ENCODE peak calls at places on chromosome 7, in ten cellular contexts. One of them, this sample, is unnamed.

GRCh38 chr7:25122373-25122772 is 2.7 kb downstream of the CYCS start:
- DNase-seq in right lobe of liver: no peak
- DNase-seq in tibial nerve: no peak
- DNase-seq in sigmoid colon: no peak
- DNase-seq in endodermal cell: peak; percentile 3
- DNase-seq in kidney epithelial cell: no peak
- DNase-seq in left ventricle myocardium inferior: no peak
- DNase-seq in fibroblast of lung: no peak
- DNase-seq in thoracic aorta: no peak
- DNase-seq in CD8-positive, alpha-beta T cell: no peak
- DNase-seq in this sample: no peak

GRCh38 chr7:55467047-55467593 is 102.0 kb downstream of the LANCL2 start:
- DNase-seq in tibial nerve: no peak
- DNase-seq in endodermal cell: no peak
- DNase-seq in thoracic aorta: no peak
- DNase-seq in right lobe of liver: no peak
- DNase-seq in kidney epithelial cell: no peak
- DNase-seq in CD8-positive, alpha-beta T cell: no peak
- DNase-seq in sigmoid colon: no peak
- DNase-seq in left ventricle myocardium inferior: no peak
- DNase-seq in fibroblast of lung: no peak
- DNase-seq in this sample: no peak

GRCh38 chr7:129768614-129769399 is 157.3 kb downstream of the NRF1 start:
- DNase-seq in CD8-positive, alpha-beta T cell: no peak
- DNase-seq in right lobe of liver: no peak
- DNase-seq in tibial nerve: no peak
- DNase-seq in endodermal cell: no peak
- DNase-seq in thoracic aorta: no peak
- DNase-seq in fibroblast of lung: no peak
- DNase-seq in left ventricle myocardium inferior: no peak
- DNase-seq in kidney epithelial cell: no peak
- DNase-seq in sigmoid colon: no peak
- DNase-seq in this sample: no peak

GRCh38 chr7:107946451-107946850 is 55.5 kb downstream of the DLD start:
- DNase-seq in tibial nerve: no peak
- DNase-seq in right lobe of liver: no peak
- DNase-seq in left ventricle myocardium inferior: no peak
- DNase-seq in kidney epithelial cell: no peak
- DNase-seq in thoracic aorta: no peak
- DNase-seq in endodermal cell: no peak
- DNase-seq in fibroblast of lung: no peak
- DNase-seq in sigmoid colon: no peak
- DNase-seq in CD8-positive, alpha-beta T cell: no peak
- DNase-seq in this sample: no peak

GRCh38 chr7:4682621-4683042 is 537 bp downstream of the FOXK1 start:
- DNase-seq in sigmoid colon: peak; percentile 81
- DNase-seq in left ventricle myocardium inferior: peak; percentile 61
- DNase-seq in fibroblast of lung: peak; percentile 55
- DNase-seq in kidney epithelial cell: no peak
- DNase-seq in thoracic aorta: no peak
- DNase-seq in CD8-positive, alpha-beta T cell: peak; percentile 50
- DNase-seq in right lobe of liver: peak; percentile 77
- DNase-seq in endodermal cell: peak; percentile 79
- DNase-seq in tibial nerve: no peak
- DNase-seq in this sample: peak; percentile 52

GRCh38 chr7:75575488-75576112 is 83.5 kb downstream of the SPDYE5 start:
- DNase-seq in right lobe of liver: no peak
- DNase-seq in kidney epithelial cell: no peak
- DNase-seq in left ventricle myocardium inferior: no peak
- DNase-seq in sigmoid colon: no peak
- DNase-seq in fibroblast of lung: no peak
- DNase-seq in thoracic aorta: no peak
- DNase-seq in endodermal cell: no peak
- DNase-seq in CD8-positive, alpha-beta T cell: no peak
- DNase-seq in tibial nerve: no peak
- DNase-seq in this sample: no peak

GRCh38 chr7:20698469-20698868 is 83.0 kb downstream of the ABCB5 start:
- DNase-seq in kidney epithelial cell: no peak
- DNase-seq in tibial nerve: no peak
- DNase-seq in fibroblast of lung: no peak
- DNase-seq in thoracic aorta: no peak
- DNase-seq in left ventricle myocardium inferior: no peak
- DNase-seq in CD8-positive, alpha-beta T cell: no peak
- DNase-seq in right lobe of liver: no peak
- DNase-seq in endodermal cell: no peak
- DNase-seq in sigmoid colon: no peak
- DNase-seq in this sample: no peak

GRCh38 chr7:32222251-32222900 is 152.2 kb upstream of the PDE1C start:
- DNase-seq in CD8-positive, alpha-beta T cell: no peak
- DNase-seq in thoracic aorta: no peak
- DNase-seq in left ventricle myocardium inferior: no peak
- DNase-seq in sigmoid colon: no peak
- DNase-seq in tibial nerve: no peak
- DNase-seq in endodermal cell: peak; percentile 28
- DNase-seq in fibroblast of lung: no peak
- DNase-seq in right lobe of liver: no peak
- DNase-seq in kidney epithelial cell: no peak
- DNase-seq in this sample: no peak

GRCh38 chr7:116543664-116544063 is 18.8 kb downstream of the CAV1 start:
- DNase-seq in CD8-positive, alpha-beta T cell: no peak
- DNase-seq in right lobe of liver: no peak
- DNase-seq in thoracic aorta: no peak
- DNase-seq in left ventricle myocardium inferior: no peak
- DNase-seq in tibial nerve: no peak
- DNase-seq in endodermal cell: no peak
- DNase-seq in sigmoid colon: no peak
- DNase-seq in fibroblast of lung: peak; percentile 61
- DNase-seq in kidney epithelial cell: no peak
- DNase-seq in this sample: no peak

GRCh38 chr7:105106473-105106872 is 92.5 kb downstream of the KMT2E start:
- DNase-seq in left ventricle myocardium inferior: no peak
- DNase-seq in thoracic aorta: no peak
- DNase-seq in endodermal cell: no peak
- DNase-seq in CD8-positive, alpha-beta T cell: no peak
- DNase-seq in kidney epithelial cell: no peak
- DNase-seq in right lobe of liver: no peak
- DNase-seq in sigmoid colon: no peak
- DNase-seq in fibroblast of lung: peak; percentile 23
- DNase-seq in tibial nerve: no peak
- DNase-seq in this sample: no peak
- H3K36me3 ChIP-seq in left ventricle myocardium inferior: peaks cover 96% of the 10 kb centered on the region
- H3K36me3 ChIP-seq in thoracic aorta: peaks cover 44% of the 10 kb centered on the region
- H3K36me3 ChIP-seq in endodermal cell: peaks cover 91% of the 10 kb centered on the region
- H3K36me3 ChIP-seq in CD8-positive, alpha-beta T cell: peaks cover 53% of the 10 kb centered on the region
- H3K36me3 ChIP-seq in kidney epithelial cell: peaks cover 2% of the 10 kb centered on the region
- H3K36me3 ChIP-seq in right lobe of liver: peaks cover 18% of the 10 kb centered on the region
- H3K36me3 ChIP-seq in sigmoid colon: peaks cover 67% of the 10 kb centered on the region
- H3K36me3 ChIP-seq in fibroblast of lung: peaks cover 9% of the 10 kb centered on the region
- H3K36me3 ChIP-seq in tibial nerve: peaks cover 22% of the 10 kb centered on the region
- H3K36me3 ChIP-seq in this sample: peaks cover 91% of the 10 kb centered on the region

DNA sequence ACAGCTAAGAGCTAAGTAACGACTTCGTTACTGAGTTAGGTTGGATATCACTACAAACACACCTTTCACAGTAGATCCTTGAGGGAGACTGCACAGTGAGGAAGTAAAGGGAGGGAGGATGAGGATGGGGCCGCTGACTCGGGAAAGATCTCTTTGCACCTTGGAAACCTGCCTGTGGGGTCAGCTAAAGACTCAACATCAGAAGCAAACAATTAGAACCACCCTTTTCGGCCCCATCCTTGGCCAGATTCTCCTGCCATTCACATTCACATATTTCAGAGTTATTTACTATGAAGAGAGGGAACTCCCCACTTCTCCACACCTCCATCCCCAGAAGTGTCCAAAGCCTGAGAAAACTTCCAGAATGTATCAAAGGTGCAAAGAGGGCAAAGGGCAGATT is 47.1 kb downstream of the CLEC2L start:
- DNase-seq in sigmoid colon: no peak
- DNase-seq in right lobe of liver: no peak
- DNase-seq in kidney epithelial cell: no peak
- DNase-seq in thoracic aorta: no peak
- DNase-seq in CD8-positive, alpha-beta T cell: no peak
- DNase-seq in tibial nerve: no peak
- DNase-seq in fibroblast of lung: no peak
- DNase-seq in left ventricle myocardium inferior: no peak
- DNase-seq in endodermal cell: peak; percentile 26
- DNase-seq in this sample: no peak
- TF ChIP-seq CTCF in sigmoid colon: no peak
- TF ChIP-seq CTCF in right lobe of liver: no peak
- TF ChIP-seq CTCF in kidney epithelial cell: no peak
- TF ChIP-seq CTCF in thoracic aorta: no peak
- TF ChIP-seq CTCF in CD8-positive, alpha-beta T cell: no peak
- TF ChIP-seq CTCF in tibial nerve: no peak
- TF ChIP-seq CTCF in fibroblast of lung: no peak
- TF ChIP-seq CTCF in left ventricle myocardium inferior: no peak
- TF ChIP-seq CTCF in endodermal cell: no peak
- TF ChIP-seq CTCF in this sample: no peak

DNA sequence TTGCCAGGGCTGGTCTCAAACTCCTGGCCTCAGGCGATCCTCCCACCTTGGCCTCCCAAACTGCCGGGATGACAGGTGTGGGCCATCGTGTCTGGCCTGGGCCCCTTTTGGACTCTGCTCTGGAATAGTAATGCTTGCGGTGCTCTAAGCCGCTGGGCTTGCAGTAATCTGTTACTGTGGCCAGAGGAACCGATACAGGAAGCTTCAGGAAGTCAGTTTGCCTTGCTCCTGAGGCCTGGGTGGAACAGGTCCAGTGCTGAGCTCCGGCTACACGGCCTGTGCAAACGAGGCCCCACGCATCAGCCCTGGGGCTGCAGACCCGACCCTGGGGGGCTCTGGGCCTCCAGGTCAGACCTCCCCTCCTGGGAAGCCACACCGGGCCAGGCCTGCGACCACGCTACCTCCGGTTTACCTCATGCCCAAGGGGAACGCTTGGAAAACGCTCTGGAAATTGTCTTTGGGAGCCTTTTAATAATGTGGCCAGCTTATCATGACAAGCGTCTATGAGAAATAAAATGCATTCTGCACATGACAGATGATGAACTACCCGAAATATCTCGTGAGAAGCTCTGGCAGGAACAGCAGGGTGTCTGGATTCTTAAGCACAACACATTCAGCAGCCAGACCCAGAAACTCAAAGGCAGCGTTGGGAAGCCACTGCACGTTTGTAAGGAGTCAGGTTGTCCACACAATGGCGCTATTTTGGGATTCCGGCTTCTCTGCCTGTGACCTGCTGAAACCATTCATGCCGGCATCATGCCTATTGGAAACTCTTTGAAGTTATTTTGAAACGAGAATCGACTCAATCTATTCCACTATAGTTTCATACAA is 10.1 kb upstream of the ADAP1 start:
- DNase-seq in sigmoid colon: peak; percentile 91
- DNase-seq in thoracic aorta: no peak
- DNase-seq in kidney epithelial cell: no peak
- DNase-seq in fibroblast of lung: peak; percentile 28
- DNase-seq in right lobe of liver: peak; percentile 58
- DNase-seq in tibial nerve: no peak
- DNase-seq in CD8-positive, alpha-beta T cell: no peak
- DNase-seq in left ventricle myocardium inferior: peak; percentile 52
- DNase-seq in endodermal cell: peak; percentile 78
- DNase-seq in this sample: peak; percentile 89
- H3K4me3 ChIP-seq in sigmoid colon: no peak overlapping the region
- H3K4me3 ChIP-seq in thoracic aorta: peak overlapping the region; percentile 62
- H3K4me3 ChIP-seq in kidney epithelial cell: no peak overlapping the region
- H3K4me3 ChIP-seq in fibroblast of lung: no peak overlapping the region
- H3K4me3 ChIP-seq in right lobe of liver: no peak overlapping the region
- H3K4me3 ChIP-seq in tibial nerve: no peak overlapping the region
- H3K4me3 ChIP-seq in CD8-positive, alpha-beta T cell: no peak overlapping the region
- H3K4me3 ChIP-seq in left ventricle myocardium inferior: peak overlapping the region; percentile 34
- H3K4me3 ChIP-seq in endodermal cell: no peak overlapping the region
- H3K4me3 ChIP-seq in this sample: no peak overlapping the region

DNA sequence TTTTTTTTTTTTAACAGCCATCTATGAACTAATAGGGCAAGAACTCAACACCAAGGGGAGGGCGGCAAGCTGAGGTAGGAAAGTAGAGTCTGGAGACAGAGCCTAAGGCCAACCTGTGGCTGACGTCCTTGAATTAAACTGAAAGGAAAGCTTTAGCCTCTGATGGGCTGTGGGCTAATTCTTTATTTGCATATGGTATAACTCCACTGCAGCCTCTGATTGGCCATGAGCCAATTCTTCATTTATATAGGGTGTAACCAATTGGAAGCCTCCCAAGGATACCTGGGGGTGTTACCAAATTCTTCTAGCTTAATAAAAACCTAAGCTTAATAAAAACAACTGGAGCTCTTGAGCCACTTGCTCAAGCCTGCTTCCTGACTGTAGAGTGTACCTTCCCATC is 10.3 kb downstream of the TYW1 start:
- DNase-seq in right lobe of liver: no peak
- DNase-seq in sigmoid colon: no peak
- DNase-seq in tibial nerve: no peak
- DNase-seq in endodermal cell: no peak
- DNase-seq in thoracic aorta: no peak
- DNase-seq in left ventricle myocardium inferior: no peak
- DNase-seq in fibroblast of lung: no peak
- DNase-seq in kidney epithelial cell: no peak
- DNase-seq in CD8-positive, alpha-beta T cell: no peak
- DNase-seq in this sample: no peak
- H3K36me3 ChIP-seq in right lobe of liver: no peaks in the 10 kb centered on the region
- H3K36me3 ChIP-seq in sigmoid colon: peaks cover 11% of the 10 kb centered on the region
- H3K36me3 ChIP-seq in tibial nerve: no peaks in the 10 kb centered on the region
- H3K36me3 ChIP-seq in endodermal cell: peaks cover 34% of the 10 kb centered on the region
- H3K36me3 ChIP-seq in thoracic aorta: peaks cover 13% of the 10 kb centered on the region
- H3K36me3 ChIP-seq in left ventricle myocardium inferior: peaks cover 64% of the 10 kb centered on the region
- H3K36me3 ChIP-seq in fibroblast of lung: peaks cover 2% of the 10 kb centered on the region
- H3K36me3 ChIP-seq in kidney epithelial cell: peaks cover 1% of the 10 kb centered on the region
- H3K36me3 ChIP-seq in CD8-positive, alpha-beta T cell: peaks cover 16% of the 10 kb centered on the region
- H3K36me3 ChIP-seq in this sample: no peaks in the 10 kb centered on the region

GRCh38 chr7:94354950-94355349 is 39.7 kb upstream of the COL1A2 start:
- DNase-seq in left ventricle myocardium inferior: no peak
- DNase-seq in fibroblast of lung: no peak
- DNase-seq in kidney epithelial cell: no peak
- DNase-seq in thoracic aorta: no peak
- DNase-seq in tibial nerve: no peak
- DNase-seq in CD8-positive, alpha-beta T cell: no peak
- DNase-seq in endodermal cell: no peak
- DNase-seq in sigmoid colon: no peak
- DNase-seq in right lobe of liver: no peak
- DNase-seq in this sample: no peak
- TF ChIP-seq CTCF in left ventricle myocardium inferior: no peak
- TF ChIP-seq CTCF in fibroblast of lung: no peak
- TF ChIP-seq CTCF in kidney epithelial cell: no peak
- TF ChIP-seq CTCF in thoracic aorta: no peak
- TF ChIP-seq CTCF in tibial nerve: no peak
- TF ChIP-seq CTCF in CD8-positive, alpha-beta T cell: no peak
- TF ChIP-seq CTCF in endodermal cell: no peak
- TF ChIP-seq CTCF in sigmoid colon: no peak
- TF ChIP-seq CTCF in right lobe of liver: no peak
- TF ChIP-seq CTCF in this sample: no peak

This sample was measured in cardiac muscle cell.